ENCODE peak calls at places on chromosomes 2 and 18, in eight cellular contexts. B is MM.1S; Z is body of pancreas; E is astrocyte of the spinal cord; S is CD8-positive, alpha-beta T cell; P is hepatocyte; X is uterus; J is foreskin keratinocyte. M is an unnamed sample.

GRCh38 chr2:196268538-196269338 is 97.4 kb upstream of the STK17B start:
- DNase-seq in J (no peak), B (no peak), P (no peak), S (no peak), X (no peak), E (no peak), Z (no peak), M (peak)

GRCh38 chr2:226802573-226802972 is 3.0 kb upstream of the IRS1 start:
- DNase-seq in J (peak), X (no peak), E (peak), Z (peak), P (peak), B (peak), S (no peak), M (peak)

GRCh38 chr2:112053917-112054846 is 887 bp upstream of the TMEM87B start:
- DNase-seq in X (peak), B (peak), J (peak), P (peak), Z (peak), E (peak), S (peak), M (peak)

GRCh38 chr18:44904768-44905167 is 224.1 kb downstream of the SETBP1 start:
- DNase-seq in X (no peak), J (no peak), S (no peak), B (no peak), E (no peak), P (no peak), Z (no peak), M (no peak)

GRCh38 chr2:99998981-99999380 is 143.4 kb downstream of the AFF3 start:
- DNase-seq in P (peak), B (no peak), J (no peak), S (no peak), Z (no peak), E (no peak), X (no peak), M (no peak)

GRCh38 chr2:240590681-240591111 is 4.2 kb downstream of the CAPN10 start:
- DNase-seq in X (no peak), E (no peak), S (no peak), B (no peak), Z (no peak), P (no peak), J (no peak), M (no peak)

GRCh38 chr18:58529714-58530354 is 99.1 kb downstream of the ALPK2 start:
- DNase-seq in J (no peak), E (peak), B (peak), S (peak), P (peak), Z (peak), X (no peak), M (peak)

GRCh38 chr2:108534577-108535379 is 508 bp downstream of the LIMS1 start:
- DNase-seq in P (peak), B (peak), E (peak), X (no peak), J (peak), S (peak), Z (peak), M (peak)

GRCh38 chr2:113136828-113137775 is 9.7 kb downstream of the IL1RN start:
- DNase-seq in J (no peak), S (no peak), P (peak), X (no peak), B (peak), E (peak), Z (peak), M (peak)

GRCh38 chr18:58176915-58177717 is 133.1 kb downstream of the NEDD4L start:
- DNase-seq in J (peak), Z (peak), S (no peak), P (peak), E (peak), X (no peak), B (no peak), M (peak)

GRCh38 chr2:198664349-198664748 is 793.4 kb downstream of the SATB2 start:
- DNase-seq in J (no peak), S (no peak), B (no peak), P (no peak), X (no peak), Z (no peak), E (no peak), M (peak)

GRCh38 chr18:49460958-49461601 is 635 bp upstream of the DYM start:
- DNase-seq in B (no peak), X (no peak), P (no peak), J (peak), S (no peak), Z (no peak), E (no peak), M (peak)

GRCh38 chr2:33209976-33210375 is 263.2 kb downstream of the LTBP1 start:
- DNase-seq in B (no peak), X (no peak), S (no peak), E (peak), Z (no peak), P (no peak), J (no peak), M (no peak)

GRCh38 chr2:68936889-68937288 is 15.8 kb downstream of the GKN2 start:
- DNase-seq in E (no peak), B (no peak), S (no peak), Z (no peak), P (no peak), X (no peak), J (peak), M (peak)

GRCh38 chr2:17614174-17614573 is 73.7 kb downstream of the VSNL1 start:
- DNase-seq in Z (no peak), P (no peak), S (no peak), E (no peak), B (no peak), X (no peak), J (no peak), M (no peak)

GRCh38 chr18:75691483-75691882 is 264.0 kb upstream of the SMIM21 start:
- DNase-seq in P (no peak), J (no peak), E (no peak), X (no peak), Z (no peak), B (no peak), S (no peak), M (no peak)
- TF ChIP-seq CTCF in P (no peak), J (no peak), E (no peak), X (no peak), Z (no peak), B (no peak), S (no peak), M (no peak)

DNA sequence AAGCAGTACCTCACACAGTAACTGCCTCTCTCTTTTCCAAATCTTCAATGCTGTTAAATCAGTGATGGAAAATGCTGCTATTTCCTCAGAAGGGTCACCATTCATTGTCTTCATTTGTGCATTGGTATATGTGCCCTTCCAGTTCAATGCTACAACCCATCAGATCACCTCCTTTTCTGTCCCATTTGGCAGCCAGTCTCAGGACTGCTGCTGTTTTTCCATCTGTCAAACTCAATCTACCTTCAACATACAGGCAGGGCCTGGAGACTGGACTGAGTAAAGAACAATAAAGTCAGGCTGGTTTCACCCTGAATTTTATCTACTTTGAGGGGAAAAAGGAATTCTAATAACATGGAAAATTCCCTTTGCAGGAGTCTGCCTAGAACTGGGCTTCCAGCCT is 17.9 kb downstream of the ZNF385B start:
- DNase-seq in S (no peak), J (no peak), B (no peak), P (no peak), X (no peak), Z (no peak), E (no peak), M (no peak)
- TF ChIP-seq CTCF in S (no peak), J (no peak), B (no peak), P (no peak), X (no peak), Z (no peak), E (no peak), M (no peak)

GRCh38 chr2:15939556-15939853 is 845 bp upstream of the MYCN start:
- DNase-seq in S (no peak), J (no peak), B (no peak), Z (peak), P (no peak), X (no peak), E (no peak), M (peak)
- TF ChIP-seq CTCF in S (no peak), J (no peak), B (peak), Z (no peak), P (peak), X (peak), E (peak), M (no peak)

DNA sequence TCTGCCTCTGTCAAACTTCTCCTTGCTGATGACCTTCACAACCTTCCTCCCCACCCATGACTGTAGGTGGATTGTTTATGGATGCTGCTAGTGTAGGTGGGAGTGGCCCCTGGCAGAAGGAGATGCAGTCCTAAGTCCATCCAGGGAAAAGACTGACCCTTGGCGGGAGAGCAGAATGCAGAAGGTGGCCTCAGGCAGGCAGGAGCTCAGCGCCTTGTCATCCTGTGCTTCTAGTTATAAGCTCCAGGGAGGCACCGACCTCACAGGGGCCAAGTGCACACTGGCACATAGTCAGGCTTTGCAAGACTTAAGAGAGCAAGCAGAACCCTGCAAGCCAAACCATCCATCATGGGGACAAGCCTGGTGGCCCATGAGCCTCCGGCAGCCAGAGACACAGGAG is 74.4 kb downstream of the CAPN13 start:
- DNase-seq in J (no peak), P (no peak), E (no peak), B (no peak), Z (no peak), S (no peak), X (no peak), M (no peak)
- TF ChIP-seq CTCF in J (no peak), P (no peak), E (no peak), B (no peak), Z (no peak), S (no peak), X (no peak), M (no peak)

M was measured in epithelial cell of esophagus.